ENCODE peak calls at places on chromosome 1, in eight cellular contexts. V is NCI-H1694; Z is NCI-H446; B is osteocyte; W is bronchial epithelial cell; C is caudate nucleus; S is T-helper 1 cell; N is activated naive CD4-positive, alpha-beta T cell. Y is an unnamed sample.

GRCh38 chr1:168005544-168005943 is 68.7 kb upstream of the MPC2 start:
- DNase-seq in W (no peak), N (no peak), Z (no peak), S (no peak), V (peak), C (no peak), B (no peak), Y (no peak)

GRCh38 chr1:12472798-12473551 is 145.0 kb downstream of the DHRS3 start:
- DNase-seq in B (no peak), V (no peak), Z (no peak), W (peak), N (peak), S (peak), C (no peak), Y (no peak)

GRCh38 chr1:247540536-247540935 is 4.3 kb upstream of the OR2C3 start:
- DNase-seq in Z (no peak), N (no peak), W (no peak), V (no peak), B (no peak), S (no peak), C (no peak), Y (no peak)

GRCh38 chr1:147669475-147670318 is 627 bp downstream of the ACP6 start:
- DNase-seq in N (peak), V (no peak), B (peak), W (peak), C (peak), Z (no peak), S (no peak), Y (peak)

GRCh38 chr1:197145451-197146029 is 929 bp downstream of the ASPM start:
- DNase-seq in V (no peak), B (no peak), S (no peak), N (no peak), C (no peak), W (peak), Z (peak), Y (peak)

GRCh38 chr1:7560601-7561181 is 210.4 kb upstream of the VAMP3 start:
- DNase-seq in C (no peak), Z (no peak), V (no peak), N (no peak), W (no peak), B (no peak), S (no peak), Y (no peak)

GRCh38 chr1:160209656-160210046 is 4.5 kb downstream of the PEA15 start:
- DNase-seq in W (no peak), N (no peak), Z (no peak), B (no peak), V (no peak), C (peak), S (no peak), Y (no peak)

GRCh38 chr1:201737350-201738060 is 91.5 kb upstream of the IPO9 start:
- DNase-seq in B (no peak), S (no peak), C (peak), W (no peak), N (no peak), Z (peak), V (no peak), Y (no peak)

GRCh38 chr1:67166196-67166595 is at the start of gene IL23R:
- DNase-seq in C (no peak), V (no peak), Z (no peak), W (no peak), B (no peak), S (no peak), N (no peak), Y (no peak)

GRCh38 chr1:202852163-202852904 is 36.6 kb downstream of the RABIF start:
- DNase-seq in N (no peak), S (no peak), B (no peak), C (no peak), W (peak), Z (peak), V (no peak), Y (peak)

GRCh38 chr1:23593556-23594148 is 34.4 kb upstream of the ID3 start:
- DNase-seq in C (no peak), Z (peak), V (no peak), N (no peak), B (no peak), S (no peak), W (peak), Y (peak)

GRCh38 chr1:4963251-4963650 is 308.8 kb downstream of the AJAP1 start:
- DNase-seq in W (peak), N (no peak), Z (no peak), V (no peak), C (no peak), B (no peak), S (no peak), Y (peak)